ENCODE peak calls at places on chromosomes 6 and 20, in ten cellular contexts. One of them, this sample, is unnamed.

GRCh38 chr20:25017257-25017803 is 24.8 kb upstream of the APMAP start:
- DNase-seq in HL-60: no peak
- DNase-seq in Caki2: no peak
- DNase-seq in naive B cell: no peak
- DNase-seq in Right ventricle myocardium inferior: no peak
- DNase-seq in ACHN: no peak
- DNase-seq in CD8-positive, alpha-beta T cell: no peak
- DNase-seq in iris pigment epithelial cell: no peak
- DNase-seq in H1: no peak
- DNase-seq in dorsolateral prefrontal cortex: peak
- DNase-seq in this sample: no peak

GRCh38 chr6:55679503-55679902 is 100.5 kb upstream of the HMGCLL1 start:
- DNase-seq in dorsolateral prefrontal cortex: no peak
- DNase-seq in iris pigment epithelial cell: no peak
- DNase-seq in ACHN: no peak
- DNase-seq in Right ventricle myocardium inferior: no peak
- DNase-seq in CD8-positive, alpha-beta T cell: no peak
- DNase-seq in H1: no peak
- DNase-seq in naive B cell: no peak
- DNase-seq in HL-60: no peak
- DNase-seq in Caki2: no peak
- DNase-seq in this sample: no peak

GRCh38 chr6:98641929-98642328 is 192.4 kb upstream of the POU3F2 start:
- DNase-seq in HL-60: no peak
- DNase-seq in dorsolateral prefrontal cortex: peak
- DNase-seq in Right ventricle myocardium inferior: no peak
- DNase-seq in Caki2: no peak
- DNase-seq in H1: no peak
- DNase-seq in iris pigment epithelial cell: no peak
- DNase-seq in naive B cell: no peak
- DNase-seq in ACHN: no peak
- DNase-seq in CD8-positive, alpha-beta T cell: no peak
- DNase-seq in this sample: no peak

GRCh38 chr6:14676977-14677781 is 559.6 kb downstream of the CD83 start:
- DNase-seq in Right ventricle myocardium inferior: no peak
- DNase-seq in H1: no peak
- DNase-seq in HL-60: no peak
- DNase-seq in dorsolateral prefrontal cortex: no peak
- DNase-seq in Caki2: no peak
- DNase-seq in ACHN: no peak
- DNase-seq in naive B cell: no peak
- DNase-seq in iris pigment epithelial cell: no peak
- DNase-seq in CD8-positive, alpha-beta T cell: no peak
- DNase-seq in this sample: no peak

GRCh38 chr6:152273638-152274037 is 363.5 kb downstream of the SYNE1 start:
- DNase-seq in H1: no peak
- DNase-seq in Caki2: peak
- DNase-seq in iris pigment epithelial cell: peak
- DNase-seq in naive B cell: no peak
- DNase-seq in dorsolateral prefrontal cortex: no peak
- DNase-seq in Right ventricle myocardium inferior: no peak
- DNase-seq in HL-60: no peak
- DNase-seq in ACHN: no peak
- DNase-seq in CD8-positive, alpha-beta T cell: no peak
- DNase-seq in this sample: no peak

GRCh38 chr6:122610690-122611455 is 668 bp downstream of the PKIB start:
- DNase-seq in Right ventricle myocardium inferior: peak
- DNase-seq in Caki2: peak
- DNase-seq in CD8-positive, alpha-beta T cell: peak
- DNase-seq in naive B cell: no peak
- DNase-seq in dorsolateral prefrontal cortex: no peak
- DNase-seq in ACHN: peak
- DNase-seq in iris pigment epithelial cell: peak
- DNase-seq in HL-60: no peak
- DNase-seq in H1: peak
- DNase-seq in this sample: no peak

GRCh38 chr20:32574296-32575226 is 10.6 kb downstream of the NOL4L start:
- DNase-seq in ACHN: peak
- DNase-seq in HL-60: peak
- DNase-seq in Caki2: peak
- DNase-seq in naive B cell: no peak
- DNase-seq in dorsolateral prefrontal cortex: no peak
- DNase-seq in H1: no peak
- DNase-seq in CD8-positive, alpha-beta T cell: no peak
- DNase-seq in Right ventricle myocardium inferior: no peak
- DNase-seq in iris pigment epithelial cell: peak
- DNase-seq in this sample: peak

GRCh38 chr6:21070620-21071019 is 522.9 kb upstream of the SOX4 start:
- DNase-seq in iris pigment epithelial cell: no peak
- DNase-seq in HL-60: no peak
- DNase-seq in ACHN: no peak
- DNase-seq in H1: no peak
- DNase-seq in CD8-positive, alpha-beta T cell: no peak
- DNase-seq in Right ventricle myocardium inferior: no peak
- DNase-seq in dorsolateral prefrontal cortex: no peak
- DNase-seq in Caki2: no peak
- DNase-seq in naive B cell: no peak
- DNase-seq in this sample: no peak

GRCh38 chr6:137266032-137266586 is 46.9 kb upstream of the IFNGR1 start:
- DNase-seq in dorsolateral prefrontal cortex: no peak
- DNase-seq in ACHN: no peak
- DNase-seq in iris pigment epithelial cell: peak
- DNase-seq in Caki2: no peak
- DNase-seq in naive B cell: no peak
- DNase-seq in Right ventricle myocardium inferior: no peak
- DNase-seq in CD8-positive, alpha-beta T cell: no peak
- DNase-seq in H1: no peak
- DNase-seq in HL-60: no peak
- DNase-seq in this sample: no peak